ENCODE peak calls at places on chromosomes 6 and 20, in six cellular contexts. Y is stimulated activated CD8-positive, alpha-beta memory T cell treated with anti-CD3 and anti-CD28 coated beads, Interleukin-4, amount 100 ng/mL, for 48 hours; D is NCI-H2029 treated with DMSO at 0.1 percent for 48 hours; T is mesothelial cell of epicardium; N is glutamatergic neuron; K is right cardiac atrium. C is an unnamed sample.

GRCh38 chr6:154993710-154994109 is 1.4 kb upstream of the TIAM2 start:
- DNase-seq in Y (no peak), D (no peak), T (no peak), N (no peak), K (no peak), C (no peak)

GRCh38 chr20:63089051-63089907 is 82.5 kb upstream of the BHLHE23 start:
- DNase-seq in Y (no peak), D (no peak), T (peak), N (peak), K (no peak), C (no peak)

GRCh38 chr6:162262466-162263196 is 464.9 kb downstream of the PRKN start:
- DNase-seq in Y (no peak), D (no peak), T (no peak), N (no peak), K (no peak), C (no peak)

GRCh38 chr6:90701146-90701781 is 114.4 kb upstream of the MAP3K7 start:
- DNase-seq in Y (no peak), D (no peak), T (no peak), N (no peak), K (no peak), C (no peak)

GRCh38 chr6:22470454-22471368 is 98.7 kb upstream of the HDGFL1 start:
- DNase-seq in Y (no peak), D (peak), T (no peak), N (no peak), K (peak), C (no peak)

GRCh38 chr6:14371530-14371929 is 254.0 kb downstream of the CD83 start:
- DNase-seq in Y (no peak), D (no peak), T (no peak), N (no peak), K (no peak), C (no peak)

GRCh38 chr20:7094438-7094997 is 327.0 kb downstream of the BMP2 start:
- DNase-seq in Y (peak), D (peak), T (no peak), N (peak), K (no peak), C (peak)

GRCh38 chr20:9507544-9508239 is 6.7 kb upstream of the LAMP5 start:
- DNase-seq in Y (no peak), D (no peak), T (no peak), N (peak), K (no peak), C (no peak)

GRCh38 chr6:111805511-111806181 is 67.6 kb downstream of the FYN start:
- DNase-seq in Y (peak), D (no peak), T (no peak), N (no peak), K (no peak), C (peak)

GRCh38 chr6:72619883-72620696 is 1.8 kb upstream of the KCNQ5 start:
- DNase-seq in Y (peak), D (no peak), T (no peak), N (peak), K (peak), C (peak)

GRCh38 chr20:49288250-49288751 is 10.4 kb upstream of the ZNFX1 start:
- DNase-seq in Y (no peak), D (no peak), T (no peak), N (no peak), K (no peak), C (no peak)

GRCh38 chr20:46357030-46357514 is 48.8 kb upstream of the CDH22 start:
- DNase-seq in Y (no peak), D (peak), T (no peak), N (no peak), K (peak), C (no peak)

GRCh38 chr6:149701699-149702098 is 16.2 kb downstream of the LATS1 start:
- DNase-seq in Y (no peak), D (no peak), T (no peak), N (no peak), K (no peak), C (no peak)

GRCh38 chr20:48722002-48722731 is 105.6 kb downstream of the PREX1 start:
- DNase-seq in Y (no peak), D (no peak), T (no peak), N (no peak), K (no peak), C (no peak)

GRCh38 chr6:106927531-106928398 is 46.8 kb downstream of the CD24 start:
- DNase-seq in Y (peak), D (no peak), T (peak), N (no peak), K (peak), C (no peak)

GRCh38 chr6:169669147-169669546 is 32.7 kb downstream of the WDR27 start:
- DNase-seq in Y (no peak), D (no peak), T (no peak), N (no peak), K (no peak), C (no peak)

GRCh38 chr20:51461306-51461705 is 81.2 kb downstream of the NFATC2 start:
- DNase-seq in Y (no peak), D (no peak), T (no peak), N (no peak), K (no peak), C (no peak)

GRCh38 chr6:47437592-47437991 is 40.0 kb upstream of the CD2AP start:
- DNase-seq in Y (no peak), D (no peak), T (no peak), N (no peak), K (no peak), C (no peak)

GRCh38 chr6:134074151-134074712 is 21.8 kb upstream of the SLC2A12 start:
- DNase-seq in Y (no peak), D (peak), T (no peak), N (no peak), K (no peak), C (no peak)

GRCh38 chr20:47704746-47705496 is 80.4 kb downstream of the SULF2 start:
- DNase-seq in Y (no peak), D (no peak), T (no peak), N (no peak), K (peak), C (no peak)

GRCh38 chr20:15061061-15061430 is 723.6 kb upstream of the FLRT3 start:
- DNase-seq in Y (no peak), D (no peak), T (no peak), N (no peak), K (no peak), C (no peak)

GRCh38 chr6:154458565-154459475 is 51.7 kb downstream of the CNKSR3 start:
- DNase-seq in Y (no peak), D (no peak), T (no peak), N (no peak), K (no peak), C (peak)

GRCh38 chr6:49805246-49805645 is 18.2 kb upstream of the PGK2 start:
- DNase-seq in Y (no peak), D (no peak), T (no peak), N (no peak), K (no peak), C (no peak)

GRCh38 chr6:106901062-106901461 is 73.5 kb downstream of the CD24 start:
- DNase-seq in Y (no peak), D (no peak), T (no peak), N (no peak), K (no peak), C (no peak)

GRCh38 chr6:52409499-52409898 is 10.6 kb upstream of the EFHC1 start:
- DNase-seq in Y (no peak), D (no peak), T (no peak), N (no peak), K (no peak), C (no peak)

GRCh38 chr6:5190467-5190866 is 70.3 kb downstream of the LYRM4 start:
- DNase-seq in Y (no peak), D (no peak), T (no peak), N (no peak), K (no peak), C (peak)

GRCh38 chr6:29965873-29966601 is 23.7 kb downstream of the HLA-A start:
- DNase-seq in Y (peak), D (peak), T (no peak), N (peak), K (peak), C (peak)

GRCh38 chr6:161139304-161139765 is 134.5 kb downstream of the AGPAT4 start:
- DNase-seq in Y (no peak), D (no peak), T (no peak), N (no peak), K (no peak), C (no peak)

GRCh38 chr6:169955796-169956493 is 204.5 kb downstream of the ERMARD start:
- DNase-seq in Y (peak), D (no peak), T (no peak), N (no peak), K (peak), C (no peak)

GRCh38 chr6:159941286-159942113 is 27.4 kb upstream of the IGF2R start:
- DNase-seq in Y (no peak), D (no peak), T (no peak), N (no peak), K (no peak), C (no peak)

GRCh38 chr6:26401987-26402658 is at the start of gene BTN3A1:
- DNase-seq in Y (peak), D (peak), T (peak), N (peak), K (peak), C (no peak)

GRCh38 chr20:51493346-51493791 is 49.1 kb downstream of the NFATC2 start:
- DNase-seq in Y (peak), D (no peak), T (no peak), N (no peak), K (no peak), C (no peak)

GRCh38 chr6:147023581-147023980 is 180.6 kb upstream of the STXBP5 start:
- DNase-seq in Y (no peak), D (no peak), T (no peak), N (no peak), K (no peak), C (no peak)

GRCh38 chr6:44701637-44702101 is 314.2 kb downstream of the CDC5L start:
- DNase-seq in Y (no peak), D (no peak), T (no peak), N (no peak), K (no peak), C (no peak)

GRCh38 chr6:79599725-79600259 is 31.3 kb upstream of the SH3BGRL2 start:
- DNase-seq in Y (no peak), D (no peak), T (no peak), N (no peak), K (no peak), C (no peak)